ENCODE peak calls at places on chromosomes 11 and 22, in eight cellular contexts. S is activated CD8-positive, alpha-beta memory T cell treated with anti-CD3 and anti-CD28 coated beads, Interleukin-2, amount 50 U/mL, for 48 hours; K is effector memory CD4-positive, alpha-beta T cell; A is T-helper 2 cell; B is pulmonary artery endothelial cell; W is hypothalamus; P is fibroblast of lung; Y is NCI-H2171 treated with DMSO at 0.1 percent for 48 hours. C is an unnamed sample.
A peak's percentile ranks its signal among the peaks of the same experiment; 100 is the strongest.

GRCh38 chr22:37303821-37304274 is 21.5 kb downstream of the CYTH4 start:
- DNase-seq in K (no peak), P (peak; percentile 88), B (peak; percentile 35), S (peak; percentile 86), Y (no peak), W (no peak), A (peak; percentile 64), C (no peak)

GRCh38 chr11:46930089-46930488 is 6.5 kb upstream of the CSTPP1 start:
- DNase-seq in S (no peak), P (no peak), A (no peak), W (no peak), Y (no peak), K (no peak), B (no peak), C (no peak)

GRCh38 chr11:76209671-76209955 is 3.3 kb upstream of the WNT11 start:
- DNase-seq in S (no peak), W (no peak), Y (no peak), K (no peak), B (no peak), P (no peak), A (no peak), C (no peak)

GRCh38 chr11:60924110-60924905 is at the start of gene TMEM132A:
- DNase-seq in S (peak; percentile 64), K (no peak), A (no peak), B (no peak), P (peak; percentile 61), Y (peak; percentile 82), W (peak; percentile 82), C (peak; percentile 78)

GRCh38 chr11:3222003-3222855 is 3.6 kb upstream of the MRGPRG start:
- DNase-seq in S (no peak), B (no peak), W (no peak), K (no peak), P (no peak), A (no peak), Y (no peak), C (no peak)

GRCh38 chr11:111918390-111919256 is at the start of gene C11orf52:
- DNase-seq in W (no peak), P (no peak), K (no peak), B (no peak), S (no peak), Y (peak; percentile 99), A (no peak), C (peak; percentile 99)

GRCh38 chr11:72493426-72494108 is 59.2 kb upstream of the CLPB start:
- DNase-seq in S (no peak), P (no peak), Y (no peak), A (peak; percentile 52), W (no peak), K (no peak), B (no peak), C (no peak)

GRCh38 chr11:106748059-106748458 is 270.2 kb downstream of the GUCY1A2 start:
- DNase-seq in Y (no peak), S (no peak), A (no peak), B (no peak), K (no peak), W (no peak), P (no peak), C (no peak)

GRCh38 chr22:47630741-47631534 is 868.5 kb downstream of the TBC1D22A start:
- DNase-seq in P (no peak), S (no peak), K (no peak), B (no peak), A (no peak), Y (no peak), W (no peak), C (peak; percentile 47)

GRCh38 chr11:96259053-96259837 is 83.8 kb downstream of the MAML2 start:
- DNase-seq in K (no peak), B (no peak), A (peak; percentile 56), P (peak; percentile 77), Y (peak; percentile 8), S (no peak), W (no peak), C (no peak)

GRCh38 chr11:125082611-125083311 is 19.7 kb downstream of the SLC37A2 start:
- DNase-seq in Y (no peak), B (peak; percentile 5), P (peak; percentile 87), W (no peak), S (no peak), A (no peak), K (no peak), C (no peak)

GRCh38 chr11:47532597-47533213 is 20.2 kb downstream of the CELF1 start:
- DNase-seq in W (no peak), B (no peak), K (no peak), A (no peak), P (no peak), Y (no peak), S (no peak), C (no peak)

GRCh38 chr11:121762820-121763219 is 310.1 kb upstream of the SORL1-AS1 start:
- DNase-seq in W (peak; percentile 35), B (no peak), K (no peak), A (no peak), Y (peak; percentile 72), P (peak; percentile 66), S (no peak), C (no peak)

GRCh38 chr22:29813563-29813962 is 24.5 kb downstream of the ASCC2 start:
- DNase-seq in P (peak; percentile 25), Y (no peak), B (no peak), W (no peak), K (no peak), A (no peak), S (no peak), C (no peak)

GRCh38 chr22:39264344-39265116 is 19.7 kb upstream of the PDGFB start:
- DNase-seq in K (no peak), W (peak; percentile 20), S (no peak), A (no peak), Y (no peak), B (no peak), P (no peak), C (no peak)

GRCh38 chr11:121741954-121742361 is 289.2 kb upstream of the SORL1-AS1 start:
- DNase-seq in S (no peak), P (peak; percentile 78), A (no peak), Y (no peak), B (no peak), K (no peak), W (peak; percentile 39), C (no peak)

GRCh38 chr11:134047586-134047999 is 21.3 kb upstream of the JAM3 start:
- DNase-seq in S (no peak), A (no peak), K (no peak), P (peak; percentile 88), Y (no peak), B (no peak), W (no peak), C (no peak)

GRCh38 chr11:70064011-70064725 is 13.9 kb upstream of the ANO1 start:
- DNase-seq in P (no peak), K (no peak), A (no peak), S (no peak), B (no peak), Y (no peak), W (no peak), C (no peak)